ENCODE peak calls at places on chromosomes 4 and X, in four cellular contexts. H, X, A and N are unnamed samples. For H3K27me3, the result is how much of the 10 kb centered on the place peaks cover.

GRCh38 chr4:7941111-7942018 is 1.7 kb upstream of the AFAP1 start:
- DNase-seq in H (no peak), X (no peak), A (no peak), N (no peak)

GRCh38 chr4:77473509-77473908 is 132.1 kb upstream of the CXCL13 start:
- DNase-seq in H (no peak), X (peak), A (peak), N (no peak)

GRCh38 chr4:11597506-11597905 is 168.8 kb upstream of the HS3ST1 start:
- DNase-seq in H (no peak), X (no peak), A (no peak), N (no peak)

GRCh38 chrX:11665144-11666040 is at the start of gene ARHGAP6:
- DNase-seq in H (no peak), X (peak), A (no peak), N (no peak)

GRCh38 chr4:103498161-103499070 is 221.4 kb downstream of the TACR3 start:
- DNase-seq in H (no peak), X (peak), A (no peak), N (no peak)

GRCh38 chr4:110265001-110265400 is 66.6 kb upstream of the ELOVL6 start:
- DNase-seq in H (no peak), X (no peak), A (no peak), N (no peak)

GRCh38 chr4:20356565-20356964 is 104.9 kb downstream of the SLIT2 start:
- DNase-seq in H (no peak), X (no peak), A (no peak), N (no peak)

GRCh38 chr4:17030543-17030942 is 132.1 kb upstream of the LDB2 start:
- DNase-seq in H (no peak), X (peak), A (no peak), N (peak)

GRCh38 chrX:109392895-109393294 is 89.0 kb downstream of the GUCY2F start:
- DNase-seq in H (no peak), X (no peak), A (no peak), N (no peak)

GRCh38 chr4:149292422-149293055 is 523.1 kb downstream of the IQCM start:
- DNase-seq in H (no peak), X (no peak), A (no peak), N (no peak)

GRCh38 chr4:137545461-137545861 is 13.2 kb upstream of the PCDH18 start:
- DNase-seq in H (no peak), X (peak), A (no peak), N (peak)

GRCh38 chr4:161291222-161291621 is 872.6 kb downstream of the FSTL5 start:
- DNase-seq in H (no peak), X (no peak), A (no peak), N (no peak)

GRCh38 chr4:189090174-189090814 is 850.4 kb upstream of the FRG1 start:
- DNase-seq in H (peak), X (peak), A (peak), N (no peak)

GRCh38 chr4:69984030-69984443 is 11.7 kb upstream of the STATH start:
- DNase-seq in H (no peak), X (peak), A (peak), N (no peak)

GRCh38 chr4:112038861-112039260 is 106.4 kb upstream of the FAM241A start:
- DNase-seq in H (no peak), X (no peak), A (no peak), N (no peak)

GRCh38 chr4:98430708-98431403 is 169.7 kb downstream of the RAP1GDS1 start:
- DNase-seq in H (no peak), X (peak), A (no peak), N (peak)

GRCh38 chrX:129769467-129770154 is 10.1 kb upstream of the SASH3 start:
- DNase-seq in H (peak), X (no peak), A (peak), N (no peak)

GRCh38 chr4:187995322-187996207 is at the start of gene ZFP42:
- DNase-seq in H (no peak), X (peak), A (no peak), N (no peak)

GRCh38 chr4:52059372-52059771 is 8.3 kb downstream of the SPATA18 start:
- DNase-seq in H (no peak), X (no peak), A (peak), N (no peak)

GRCh38 chr4:83964996-83965541 is 429.2 kb downstream of the GPAT3 start:
- DNase-seq in H (no peak), X (no peak), A (no peak), N (no peak)

GRCh38 chr4:77600521-77601451 is 4.8 kb upstream of the CXCL13 start:
- DNase-seq in H (no peak), X (peak), A (peak), N (no peak)

GRCh38 chr4:143375326-143376073 is 38.8 kb downstream of the GAB1 start:
- DNase-seq in H (peak), X (no peak), A (peak), N (no peak)

GRCh38 chr4:113958766-113959540 is 20.5 kb downstream of the ARSJ start:
- DNase-seq in H (no peak), X (peak), A (peak), N (peak)

GRCh38 chrX:153530411-153531145 is 13.1 kb downstream of the ATP2B3 start:
- DNase-seq in H (no peak), X (no peak), A (no peak), N (no peak)

GRCh38 chrX:121103381-121103780 is 56.0 kb downstream of the GLUD2 start:
- DNase-seq in H (no peak), X (no peak), A (no peak), N (no peak)
- H3K4me3 ChIP-seq in H (no peak), X (no peak), A (no peak), N (no peak)

DNA sequence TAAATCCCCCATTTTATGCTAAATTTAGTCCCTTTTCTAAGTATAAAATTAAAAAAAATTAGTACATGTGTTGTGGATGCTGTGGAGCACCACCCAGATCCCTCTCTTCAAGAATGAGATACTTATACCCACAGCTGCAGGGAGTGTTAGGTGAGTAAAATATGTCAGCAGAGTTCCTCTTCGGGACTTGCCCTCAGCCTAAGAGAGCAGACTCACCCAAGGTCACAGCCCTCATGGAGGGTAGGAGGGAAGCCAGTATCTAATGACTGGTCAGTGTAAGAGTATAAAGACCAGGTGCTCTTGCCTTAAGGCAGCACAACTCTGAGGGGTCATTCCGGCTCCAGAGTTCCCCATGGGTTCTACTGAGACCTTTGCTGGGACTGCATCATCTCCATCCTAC is 88.5 kb downstream of the REELD1 start:
- DNase-seq in H (no peak), X (no peak), A (no peak), N (no peak)
- H3K27me3 ChIP-seq in H (under half), X (under half), A (under half), N (under half)

GRCh38 chr4:81621490-81621889 is 149.8 kb upstream of the RASGEF1B start:
- DNase-seq in H (no peak), X (no peak), A (no peak), N (no peak)

GRCh38 chr4:81622474-81623198 is 150.9 kb upstream of the RASGEF1B start:
- DNase-seq in H (no peak), X (no peak), A (no peak), N (no peak)

GRCh38 chr4:81622028-81622427 is 150.3 kb upstream of the RASGEF1B start:
- DNase-seq in H (no peak), X (no peak), A (no peak), N (no peak)

GRCh38 chr4:81617569-81617968 is 145.9 kb upstream of the RASGEF1B start:
- DNase-seq in H (no peak), X (no peak), A (peak), N (no peak)

DNA sequence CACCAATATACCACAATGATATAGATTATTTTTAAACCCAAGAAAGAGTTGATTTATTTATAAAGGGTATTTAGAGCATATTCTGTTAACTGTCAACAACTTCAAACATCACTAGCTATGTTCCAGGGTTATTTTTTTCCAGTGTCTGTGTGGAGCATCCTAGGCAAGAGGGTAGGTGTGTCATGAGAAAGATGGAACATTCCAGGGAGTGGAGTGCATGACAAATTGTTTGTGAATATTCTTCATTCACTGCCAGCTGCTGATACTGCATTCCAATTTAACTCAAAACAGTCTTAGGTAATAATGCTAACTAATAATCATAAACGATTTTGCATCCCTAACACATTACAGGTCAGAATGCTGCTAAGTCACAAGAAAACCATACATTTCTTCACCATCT is 148.7 kb upstream of the RASGEF1B start:
- DNase-seq in H (no peak), X (no peak), A (no peak), N (no peak)
- H3K4me3 ChIP-seq in H (no peak), X (no peak), A (no peak), N (no peak)

GRCh38 chrX:13662537-13662841 is 9.5 kb downstream of the TCEANC start:
- DNase-seq in H (no peak), X (peak), A (no peak), N (peak)
- H3K27me3 ChIP-seq in H (under half), X (under half), A (under half), N (under half)

GRCh38 chr4:74793757-74794340 is 474 bp downstream of the BTC start:
- DNase-seq in H (peak), X (peak), A (peak), N (no peak)
- H3K4me3 ChIP-seq in H (peak), X (peak), A (peak), N (peak)